ENCODE peak calls at places on chromosomes 5 and 9, in six cellular contexts. V is BE2C; P is Peyer's patch; Z is CD4-positive, CD25-positive, alpha-beta regulatory T cell; H is nephron progenitor cell; Q is NCI-H774. E is an unnamed sample.

GRCh38 chr9:84163227-84163626 is 177.3 kb downstream of the SLC28A3 start:
- DNase-seq in V (no peak), Q (no peak), P (no peak), Z (no peak), H (no peak), E (no peak)

GRCh38 chr9:134323741-134324358 is 2.4 kb upstream of the RXRA start:
- DNase-seq in P (peak), H (no peak), Z (no peak), V (no peak), Q (no peak), E (peak)

GRCh38 chr9:73780916-73781315 is 629.3 kb downstream of the ANXA1 start:
- DNase-seq in P (no peak), Q (no peak), V (no peak), Z (no peak), H (no peak), E (no peak)

GRCh38 chr5:162174358-162174757 is 106.8 kb downstream of the GABRG2 start:
- DNase-seq in P (no peak), H (no peak), Q (no peak), V (no peak), Z (no peak), E (no peak)

GRCh38 chr5:98989723-98990122 is 60.9 kb upstream of the CHD1 start:
- DNase-seq in H (no peak), Q (no peak), Z (no peak), P (no peak), V (no peak), E (no peak)

GRCh38 chr5:45677524-45677923 is 18.7 kb downstream of the HCN1 start:
- DNase-seq in H (no peak), P (no peak), Z (no peak), Q (no peak), V (no peak), E (no peak)

GRCh38 chr9:135211524-135211890 is 124.0 kb downstream of the OLFM1 start:
- DNase-seq in Q (no peak), P (peak), H (no peak), V (no peak), Z (no peak), E (no peak)

GRCh38 chr5:79858097-79858723 is 132.9 kb downstream of the MTX3 start:
- DNase-seq in V (peak), P (peak), H (peak), Z (peak), Q (peak), E (peak)

GRCh38 chr9:126384926-126385325 is 58.3 kb downstream of the MVB12B start:
- DNase-seq in Z (no peak), H (no peak), V (no peak), P (no peak), Q (no peak), E (no peak)

GRCh38 chr5:52580921-52581320 is 206.8 kb upstream of the ITGA1 start:
- DNase-seq in P (no peak), H (no peak), Z (no peak), Q (no peak), V (peak), E (no peak)

GRCh38 chr9:133507246-133507965 is 17.4 kb downstream of the MYMK start:
- DNase-seq in V (no peak), Q (no peak), H (no peak), Z (no peak), P (no peak), E (no peak)

GRCh38 chr5:92163906-92164305 is 780.8 kb upstream of the ARRDC3 start:
- DNase-seq in Z (no peak), Q (no peak), P (no peak), V (no peak), H (no peak), E (no peak)

GRCh38 chr9:79687131-79687447 is 115.3 kb downstream of the TLE4 start:
- DNase-seq in V (no peak), H (no peak), P (no peak), Q (no peak), Z (no peak), E (no peak)

GRCh38 chr5:991472-992267 is 16.9 kb upstream of the NKD2 start:
- DNase-seq in Z (no peak), V (no peak), H (no peak), P (peak), Q (no peak), E (no peak)

GRCh38 chr5:172005708-172006377 is 595 bp downstream of the FBXW11 start:
- DNase-seq in H (peak), Z (peak), V (peak), Q (no peak), P (peak), E (peak)

GRCh38 chr9:110877376-110877775 is 160.9 kb downstream of the LPAR1 start:
- DNase-seq in H (no peak), V (no peak), Q (no peak), P (no peak), Z (no peak), E (no peak)

GRCh38 chr5:10984021-10984420 is 223.0 kb upstream of the DAP start:
- DNase-seq in V (no peak), Z (no peak), P (no peak), H (no peak), Q (no peak), E (no peak)

GRCh38 chr5:80963966-80964481 is 3.9 kb downstream of the RASGRF2 start:
- DNase-seq in H (no peak), P (no peak), Z (no peak), Q (no peak), V (no peak), E (no peak)

GRCh38 chr9:14323969-14324366 is 10.0 kb upstream of the NFIB start:
- DNase-seq in P (no peak), Q (no peak), Z (no peak), H (no peak), V (no peak), E (no peak)

GRCh38 chr5:36521838-36522745 is 84.3 kb upstream of the SLC1A3 start:
- DNase-seq in P (no peak), Z (no peak), V (no peak), Q (no peak), H (no peak), E (no peak)

GRCh38 chr5:167244583-167244982 is 1046.9 kb upstream of the WWC1 start:
- DNase-seq in Q (peak), H (peak), Z (no peak), V (no peak), P (no peak), E (peak)

GRCh38 chr5:95712347-95712958 is 18.7 kb upstream of the RHOBTB3 start:
- DNase-seq in Q (no peak), Z (no peak), V (no peak), H (no peak), P (no peak), E (no peak)

GRCh38 chr5:65512170-65512937 is 30.6 kb upstream of the ADAMTS6 start:
- DNase-seq in Q (no peak), Z (no peak), P (no peak), V (no peak), H (no peak), E (no peak)

GRCh38 chr9:37776328-37776727 is 8.5 kb downstream of the EXOSC3 start:
- DNase-seq in H (no peak), Q (no peak), P (no peak), Z (no peak), V (no peak), E (no peak)

GRCh38 chr9:88583901-88584596 is 49.1 kb downstream of the NXNL2 start:
- DNase-seq in V (no peak), H (no peak), P (no peak), Z (no peak), Q (no peak), E (peak)

GRCh38 chr5:180282281-180282680 is 9.6 kb downstream of the MAPK9 start:
- DNase-seq in Q (no peak), H (no peak), Z (no peak), V (no peak), P (no peak), E (no peak)

GRCh38 chr5:123285122-123286011 is 137.8 kb downstream of the CEP120 start:
- DNase-seq in V (peak), H (peak), Q (no peak), Z (no peak), P (peak), E (no peak)

GRCh38 chr5:1958211-1959010 is 75.7 kb upstream of the IRX4 start:
- DNase-seq in Z (no peak), P (no peak), Q (no peak), H (no peak), V (no peak), E (no peak)